ENCODE peak calls at places on chromosomes 12 and 14, in seven cellular contexts. One of them, this sample, is unnamed. For H3K4me1, the result is how much of the 10 kb centered on the place peaks cover.

GRCh38 chr12:39755475-39755874 is 135.9 kb upstream of the ABCD2 start:
- DNase-seq in hepatocyte: no peak
- DNase-seq in PC-9: no peak
- DNase-seq in endodermal cell: no peak
- DNase-seq in stomach: no peak
- DNase-seq in naive thymus-derived CD4-positive, alpha-beta T cell: no peak
- DNase-seq in upper lobe of right lung: no peak
- DNase-seq in this sample: no peak

GRCh38 chr14:48384786-48385185 is 709.4 kb upstream of the MDGA2 start:
- DNase-seq in hepatocyte: no peak
- DNase-seq in PC-9: no peak
- DNase-seq in endodermal cell: no peak
- DNase-seq in stomach: no peak
- DNase-seq in naive thymus-derived CD4-positive, alpha-beta T cell: no peak
- DNase-seq in upper lobe of right lung: no peak
- DNase-seq in this sample: no peak

GRCh38 chr14:39581474-39581873 is 149.2 kb upstream of the FBXO33 start:
- DNase-seq in hepatocyte: no peak
- DNase-seq in PC-9: no peak
- DNase-seq in endodermal cell: no peak
- DNase-seq in stomach: no peak
- DNase-seq in naive thymus-derived CD4-positive, alpha-beta T cell: peak
- DNase-seq in upper lobe of right lung: no peak
- DNase-seq in this sample: no peak

GRCh38 chr14:73248294-73248868 is 11.1 kb downstream of the PAPLN start:
- DNase-seq in hepatocyte: no peak
- DNase-seq in PC-9: no peak
- DNase-seq in endodermal cell: no peak
- DNase-seq in stomach: no peak
- DNase-seq in naive thymus-derived CD4-positive, alpha-beta T cell: no peak
- DNase-seq in upper lobe of right lung: no peak
- DNase-seq in this sample: peak

GRCh38 chr12:41532072-41532471 is 344.0 kb downstream of the PDZRN4 start:
- DNase-seq in hepatocyte: no peak
- DNase-seq in PC-9: no peak
- DNase-seq in endodermal cell: no peak
- DNase-seq in stomach: no peak
- DNase-seq in naive thymus-derived CD4-positive, alpha-beta T cell: no peak
- DNase-seq in upper lobe of right lung: no peak
- DNase-seq in this sample: no peak

GRCh38 chr14:75751291-75751690 is 90.2 kb downstream of the TTLL5 start:
- DNase-seq in hepatocyte: peak
- DNase-seq in PC-9: no peak
- DNase-seq in endodermal cell: no peak
- DNase-seq in stomach: no peak
- DNase-seq in naive thymus-derived CD4-positive, alpha-beta T cell: no peak
- DNase-seq in upper lobe of right lung: no peak
- DNase-seq in this sample: no peak

GRCh38 chr14:55438066-55438683 is 2.2 kb downstream of the TBPL2 start:
- DNase-seq in hepatocyte: peak
- DNase-seq in PC-9: peak
- DNase-seq in endodermal cell: peak
- DNase-seq in stomach: no peak
- DNase-seq in naive thymus-derived CD4-positive, alpha-beta T cell: no peak
- DNase-seq in upper lobe of right lung: no peak
- DNase-seq in this sample: no peak

GRCh38 chr12:75825686-75826085 is 205.9 kb downstream of the PHLDA1 start:
- DNase-seq in hepatocyte: no peak
- DNase-seq in PC-9: peak
- DNase-seq in endodermal cell: no peak
- DNase-seq in stomach: no peak
- DNase-seq in naive thymus-derived CD4-positive, alpha-beta T cell: no peak
- DNase-seq in upper lobe of right lung: no peak
- DNase-seq in this sample: no peak

GRCh38 chr12:29883558-29883957 is 99.8 kb upstream of the TMTC1 start:
- DNase-seq in hepatocyte: no peak
- DNase-seq in PC-9: no peak
- DNase-seq in endodermal cell: no peak
- DNase-seq in stomach: no peak
- DNase-seq in naive thymus-derived CD4-positive, alpha-beta T cell: no peak
- DNase-seq in upper lobe of right lung: no peak
- DNase-seq in this sample: no peak

GRCh38 chr14:71665157-71665556 is 267.1 kb upstream of the RGS6 start:
- DNase-seq in hepatocyte: no peak
- DNase-seq in PC-9: no peak
- DNase-seq in endodermal cell: no peak
- DNase-seq in stomach: no peak
- DNase-seq in naive thymus-derived CD4-positive, alpha-beta T cell: no peak
- DNase-seq in upper lobe of right lung: no peak
- DNase-seq in this sample: no peak

GRCh38 chr14:94388027-94388895 is at the start of gene SERPINA1:
- DNase-seq in hepatocyte: peak
- DNase-seq in PC-9: no peak
- DNase-seq in endodermal cell: peak
- DNase-seq in stomach: peak
- DNase-seq in naive thymus-derived CD4-positive, alpha-beta T cell: no peak
- DNase-seq in upper lobe of right lung: peak
- DNase-seq in this sample: peak

GRCh38 chr14:22656945-22657711 is 13.0 kb upstream of the OR6J1 start:
- DNase-seq in hepatocyte: peak
- DNase-seq in PC-9: no peak
- DNase-seq in endodermal cell: no peak
- DNase-seq in stomach: no peak
- DNase-seq in naive thymus-derived CD4-positive, alpha-beta T cell: no peak
- DNase-seq in upper lobe of right lung: no peak
- DNase-seq in this sample: no peak

GRCh38 chr14:87874676-87875075 is 118.3 kb downstream of the GALC start:
- DNase-seq in hepatocyte: no peak
- DNase-seq in PC-9: no peak
- DNase-seq in endodermal cell: no peak
- DNase-seq in stomach: no peak
- DNase-seq in naive thymus-derived CD4-positive, alpha-beta T cell: no peak
- DNase-seq in upper lobe of right lung: no peak
- DNase-seq in this sample: no peak

GRCh38 chr12:25962932-25963525 is 4.5 kb downstream of the RASSF8 start:
- DNase-seq in hepatocyte: no peak
- DNase-seq in PC-9: no peak
- DNase-seq in endodermal cell: no peak
- DNase-seq in stomach: no peak
- DNase-seq in naive thymus-derived CD4-positive, alpha-beta T cell: no peak
- DNase-seq in upper lobe of right lung: no peak
- DNase-seq in this sample: no peak

GRCh38 chr12:9133243-9133938 is 17.7 kb upstream of the A2M start:
- DNase-seq in hepatocyte: no peak
- DNase-seq in PC-9: no peak
- DNase-seq in endodermal cell: no peak
- DNase-seq in stomach: no peak
- DNase-seq in naive thymus-derived CD4-positive, alpha-beta T cell: no peak
- DNase-seq in upper lobe of right lung: no peak
- DNase-seq in this sample: no peak

GRCh38 chr12:68971404-68971803 is 38.4 kb upstream of the CPM start:
- DNase-seq in hepatocyte: no peak
- DNase-seq in PC-9: peak
- DNase-seq in endodermal cell: no peak
- DNase-seq in stomach: no peak
- DNase-seq in naive thymus-derived CD4-positive, alpha-beta T cell: no peak
- DNase-seq in upper lobe of right lung: no peak
- DNase-seq in this sample: no peak

GRCh38 chr14:95156765-95157194 is 549 bp downstream of the DICER1 start:
- DNase-seq in hepatocyte: peak
- DNase-seq in PC-9: no peak
- DNase-seq in endodermal cell: no peak
- DNase-seq in stomach: peak
- DNase-seq in naive thymus-derived CD4-positive, alpha-beta T cell: no peak
- DNase-seq in upper lobe of right lung: peak
- DNase-seq in this sample: peak

GRCh38 chr14:106417224-106418049 is 891.1 kb downstream of the TMEM121 start:
- DNase-seq in hepatocyte: peak
- DNase-seq in PC-9: no peak
- DNase-seq in endodermal cell: peak
- DNase-seq in stomach: peak
- DNase-seq in naive thymus-derived CD4-positive, alpha-beta T cell: peak
- DNase-seq in upper lobe of right lung: peak
- DNase-seq in this sample: peak

GRCh38 chr12:122356192-122356635 is 66.3 kb downstream of the CLIP1 start:
- DNase-seq in hepatocyte: peak
- DNase-seq in PC-9: peak
- DNase-seq in endodermal cell: peak
- DNase-seq in stomach: peak
- DNase-seq in naive thymus-derived CD4-positive, alpha-beta T cell: peak
- DNase-seq in upper lobe of right lung: no peak
- DNase-seq in this sample: no peak

DNA sequence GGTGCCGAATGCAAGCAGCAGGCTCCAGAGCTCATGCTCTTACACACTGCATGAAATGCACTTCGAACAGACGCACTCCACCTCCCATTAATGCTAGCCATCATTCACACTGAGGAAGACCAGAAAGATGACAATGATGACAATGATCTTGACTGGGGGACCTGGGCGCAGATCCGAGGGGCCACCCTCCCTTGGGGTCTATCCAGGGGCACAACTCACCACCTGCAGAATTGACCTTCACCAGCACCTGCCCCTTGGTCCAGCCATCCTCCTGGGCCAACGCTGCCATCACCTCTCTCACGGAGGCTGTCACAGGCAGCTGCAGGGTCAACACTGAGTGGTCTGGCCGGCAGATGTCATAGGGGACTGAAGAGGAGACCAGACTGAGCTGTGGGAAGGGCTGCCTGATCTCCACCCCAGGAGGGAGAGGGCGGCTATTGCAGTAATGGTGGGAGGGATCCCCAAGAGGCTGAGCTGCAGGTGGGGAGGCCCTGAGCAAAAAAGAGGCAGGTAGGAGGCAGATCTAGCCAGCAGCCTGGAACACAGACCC is 15.3 kb downstream of the RAPGEF3 start:
- DNase-seq in hepatocyte: no peak
- DNase-seq in PC-9: no peak
- DNase-seq in endodermal cell: no peak
- DNase-seq in stomach: no peak
- DNase-seq in naive thymus-derived CD4-positive, alpha-beta T cell: no peak
- DNase-seq in upper lobe of right lung: no peak
- DNase-seq in this sample: no peak
- H3K4me1 ChIP-seq in hepatocyte: under half
- H3K4me1 ChIP-seq in PC-9: under half
- H3K4me1 ChIP-seq in endodermal cell: under half
- H3K4me1 ChIP-seq in stomach: under half
- H3K4me1 ChIP-seq in naive thymus-derived CD4-positive, alpha-beta T cell: under half
- H3K4me1 ChIP-seq in upper lobe of right lung: under half
- H3K4me1 ChIP-seq in this sample: under half

DNA sequence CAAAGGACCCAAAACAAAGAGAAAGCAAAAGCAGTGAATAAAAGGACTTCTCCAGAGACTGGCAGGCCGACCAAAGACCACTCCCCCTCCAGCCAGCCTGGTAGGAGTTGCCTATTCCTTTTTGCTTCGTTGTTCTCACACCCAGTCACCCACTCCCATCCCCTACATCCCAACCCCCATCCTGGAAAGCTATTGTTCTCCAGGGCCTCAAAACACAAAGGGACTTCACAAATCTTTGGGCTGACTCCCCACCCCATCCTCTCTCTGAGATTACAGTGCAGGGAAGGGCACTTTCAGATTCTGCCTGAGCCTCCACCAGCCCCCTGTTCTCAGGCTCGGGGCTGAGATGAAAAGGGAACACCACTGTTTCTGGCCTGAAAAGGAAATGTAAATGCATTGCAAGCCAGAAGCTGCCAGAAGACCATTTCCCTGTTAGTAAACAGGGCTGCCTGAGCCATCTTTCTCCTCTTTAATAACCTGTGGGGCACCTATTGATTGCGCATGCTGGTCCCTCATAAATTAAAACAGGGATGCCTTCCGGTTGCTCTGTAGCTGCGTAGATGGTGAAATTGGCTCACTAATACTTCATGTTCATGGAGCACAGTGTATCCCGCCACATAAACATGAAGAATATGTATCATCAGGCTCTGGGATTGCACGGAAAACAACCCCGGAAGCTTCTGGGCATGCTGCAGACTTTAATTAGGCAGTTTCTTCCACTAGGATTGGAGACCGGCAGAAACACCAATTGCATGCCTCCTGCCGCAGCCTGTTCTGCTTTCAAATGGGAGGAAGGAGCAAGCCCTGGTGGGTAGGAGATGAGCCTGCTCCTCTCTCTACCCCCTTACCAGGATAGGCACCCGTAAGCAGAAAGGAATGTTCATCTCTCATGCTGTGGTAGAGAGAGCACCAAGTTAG is 130.3 kb upstream of the FUT8 start:
- DNase-seq in hepatocyte: no peak
- DNase-seq in PC-9: no peak
- DNase-seq in endodermal cell: peak
- DNase-seq in stomach: no peak
- DNase-seq in naive thymus-derived CD4-positive, alpha-beta T cell: peak
- DNase-seq in upper lobe of right lung: no peak
- DNase-seq in this sample: no peak
- H3K27ac ChIP-seq in hepatocyte: peak
- H3K27ac ChIP-seq in PC-9: no peak
- H3K27ac ChIP-seq in endodermal cell: peak
- H3K27ac ChIP-seq in stomach: peak
- H3K27ac ChIP-seq in naive thymus-derived CD4-positive, alpha-beta T cell: peak
- H3K27ac ChIP-seq in upper lobe of right lung: peak
- H3K27ac ChIP-seq in this sample: no peak

GRCh38 chr12:124371970-124372555 is 77.2 kb downstream of the RFLNA start:
- DNase-seq in hepatocyte: no peak
- DNase-seq in PC-9: no peak
- DNase-seq in endodermal cell: peak
- DNase-seq in stomach: no peak
- DNase-seq in naive thymus-derived CD4-positive, alpha-beta T cell: no peak
- DNase-seq in upper lobe of right lung: no peak
- DNase-seq in this sample: no peak
- H3K4me1 ChIP-seq in hepatocyte: under half
- H3K4me1 ChIP-seq in PC-9: under half
- H3K4me1 ChIP-seq in endodermal cell: under half
- H3K4me1 ChIP-seq in stomach: under half
- H3K4me1 ChIP-seq in naive thymus-derived CD4-positive, alpha-beta T cell: under half
- H3K4me1 ChIP-seq in upper lobe of right lung: under half
- H3K4me1 ChIP-seq in this sample: under half

GRCh38 chr12:67080637-67081036 is 188.5 kb upstream of the CAND1 start:
- DNase-seq in hepatocyte: no peak
- DNase-seq in PC-9: no peak
- DNase-seq in endodermal cell: no peak
- DNase-seq in stomach: no peak
- DNase-seq in naive thymus-derived CD4-positive, alpha-beta T cell: no peak
- DNase-seq in upper lobe of right lung: no peak
- DNase-seq in this sample: no peak

GRCh38 chr12:67077617-67078016 is 191.5 kb upstream of the CAND1 start:
- DNase-seq in hepatocyte: no peak
- DNase-seq in PC-9: peak
- DNase-seq in endodermal cell: no peak
- DNase-seq in stomach: no peak
- DNase-seq in naive thymus-derived CD4-positive, alpha-beta T cell: no peak
- DNase-seq in upper lobe of right lung: no peak
- DNase-seq in this sample: no peak

GRCh38 chr12:67085699-67086098 is 183.5 kb upstream of the CAND1 start:
- DNase-seq in hepatocyte: no peak
- DNase-seq in PC-9: peak
- DNase-seq in endodermal cell: no peak
- DNase-seq in stomach: no peak
- DNase-seq in naive thymus-derived CD4-positive, alpha-beta T cell: no peak
- DNase-seq in upper lobe of right lung: no peak
- DNase-seq in this sample: no peak

GRCh38 chr12:67086116-67086515 is 183.0 kb upstream of the CAND1 start:
- DNase-seq in hepatocyte: no peak
- DNase-seq in PC-9: no peak
- DNase-seq in endodermal cell: no peak
- DNase-seq in stomach: no peak
- DNase-seq in naive thymus-derived CD4-positive, alpha-beta T cell: no peak
- DNase-seq in upper lobe of right lung: no peak
- DNase-seq in this sample: no peak

GRCh38 chr12:67082221-67082620 is 186.9 kb upstream of the CAND1 start:
- DNase-seq in hepatocyte: no peak
- DNase-seq in PC-9: no peak
- DNase-seq in endodermal cell: no peak
- DNase-seq in stomach: no peak
- DNase-seq in naive thymus-derived CD4-positive, alpha-beta T cell: no peak
- DNase-seq in upper lobe of right lung: no peak
- DNase-seq in this sample: no peak
- H3K27ac ChIP-seq in hepatocyte: no peak
- H3K27ac ChIP-seq in PC-9: no peak
- H3K27ac ChIP-seq in endodermal cell: no peak
- H3K27ac ChIP-seq in stomach: no peak
- H3K27ac ChIP-seq in naive thymus-derived CD4-positive, alpha-beta T cell: no peak
- H3K27ac ChIP-seq in upper lobe of right lung: no peak
- H3K27ac ChIP-seq in this sample: peak